ENCODE peak calls at places on chromosomes 16 and 17, in eight cellular contexts. Z is cardiac fibroblast; R is activated naive CD8-positive, alpha-beta T cell treated with anti-CD3 and anti-CD28 coated beads, Interleukin-2, amount 50 U/mL, for 24 hours; G is left ventricle myocardium inferior; V is CD8-positive, alpha-beta T cell; T is iris pigment epithelial cell; M is naive thymus-derived CD8-positive, alpha-beta T cell; A is GM12865. I is an unnamed sample.

GRCh38 chr16:1088295-1089170 is 7.5 kb downstream of the C1QTNF8 start:
- DNase-seq in V (no peak), T (no peak), G (no peak), Z (no peak), M (no peak), A (no peak), R (no peak), I (no peak)

GRCh38 chr16:57882797-57883196 is 80.5 kb upstream of the KIFC3 start:
- DNase-seq in G (no peak), R (no peak), V (no peak), Z (peak; percentile 67), M (no peak), A (no peak), T (peak; percentile 36), I (no peak)

GRCh38 chr17:57899391-57899790 is 49.5 kb upstream of the MRPS23 start:
- DNase-seq in V (no peak), R (no peak), G (no peak), T (no peak), Z (no peak), M (no peak), A (no peak), I (no peak)

GRCh38 chr17:76292567-76292966 is 15.5 kb downstream of the QRICH2 start:
- DNase-seq in G (no peak), V (no peak), T (no peak), Z (no peak), M (no peak), A (no peak), R (no peak), I (no peak)

GRCh38 chr16:74560912-74561311 is 46.0 kb downstream of the GLG1 start:
- DNase-seq in G (peak; percentile 21), Z (no peak), V (no peak), R (no peak), A (no peak), T (no peak), M (no peak), I (no peak)

GRCh38 chr16:67170948-67171649 is 761 bp downstream of the NOL3 start:
- DNase-seq in V (no peak), T (no peak), Z (no peak), M (no peak), A (no peak), R (no peak), G (no peak), I (no peak)

GRCh38 chr16:88886915-88887521 is 20.6 kb upstream of the PABPN1L start:
- DNase-seq in M (no peak), V (no peak), T (no peak), G (peak; percentile 93), R (no peak), Z (peak; percentile 48), A (no peak), I (peak; percentile 81)

GRCh38 chr16:583470-583814 is 6.4 kb upstream of the RAB40C start:
- DNase-seq in T (no peak), G (no peak), A (no peak), R (no peak), V (no peak), M (no peak), Z (no peak), I (no peak)

GRCh38 chr16:71722801-71723536 is 1.5 kb downstream of the PHLPP2 start:
- DNase-seq in V (peak; percentile 46), R (peak; percentile 66), T (peak; percentile 66), M (peak; percentile 63), A (peak; percentile 61), Z (peak; percentile 61), G (peak; percentile 70), I (peak; percentile 67)

GRCh38 chr16:75506567-75506966 is 11.3 kb upstream of the CHST6 start:
- DNase-seq in T (peak; percentile 95), G (no peak), R (no peak), A (no peak), Z (peak; percentile 97), M (no peak), V (no peak), I (no peak)

GRCh38 chr16:70678898-70679652 is 6.8 kb downstream of the MTSS2 start:
- DNase-seq in R (no peak), T (no peak), M (no peak), G (peak; percentile 9), Z (no peak), V (no peak), A (no peak), I (no peak)

GRCh38 chr17:81387235-81388060 is 7.8 kb upstream of the BAHCC1 start:
- DNase-seq in Z (peak; percentile 47), G (peak; percentile 59), V (no peak), M (no peak), R (peak; percentile 70), T (peak; percentile 44), A (peak; percentile 18), I (no peak)

GRCh38 chr16:67241008-67241900 is 6.0 kb downstream of the FHOD1 start:
- DNase-seq in A (no peak), Z (peak; percentile 83), V (no peak), R (no peak), T (peak; percentile 85), G (peak; percentile 81), M (no peak), I (no peak)

GRCh38 chr16:54430491-54431030 is 144.0 kb upstream of the IRX3 start:
- DNase-seq in Z (peak; percentile 57), T (peak; percentile 79), A (no peak), V (no peak), G (no peak), M (no peak), R (no peak), I (no peak)

GRCh38 chr16:68590201-68590994 is 51.3 kb downstream of the ZFP90 start:
- DNase-seq in M (peak; percentile 42), G (peak; percentile 16), A (peak; percentile 72), T (peak; percentile 74), V (peak; percentile 33), Z (peak; percentile 59), R (peak; percentile 77), I (peak; percentile 81)

I was measured in testis.